ENCODE peak calls at places on chromosomes 5 and 9, in ten cellular contexts. M is fibroblast of the aortic adventitia, Y is foreskin fibroblast, C is progenitor cell of endocrine pancreas, X is PC-9, V is thoracic aorta, S is AG10803, K is ascending aorta, B is IMR-90, U is left ventricle myocardium inferior. Z is an unnamed sample.

GRCh38 chr5:18744990-18745590 is 1110.8 kb downstream of the TAF11L14 start:
- DNase-seq in U (no peak), Y (no peak), X (no peak), K (no peak), V (no peak), M (no peak), S (no peak), B (no peak), C (no peak), Z (no peak)

GRCh38 chr9:136764301-136764891 is at the start of gene LCN15:
- DNase-seq in C (no peak), S (no peak), Y (no peak), U (no peak), X (no peak), M (no peak), B (no peak), V (no peak), K (no peak), Z (no peak)

GRCh38 chr5:120609570-120609969 is 145.5 kb downstream of the PRR16 start:
- DNase-seq in U (no peak), K (no peak), M (peak; percentile 16), C (no peak), X (no peak), Y (no peak), S (no peak), B (peak; percentile 30), V (no peak), Z (no peak)

GRCh38 chr5:40909233-40909632 is at the start of gene C7:
- DNase-seq in V (no peak), Y (no peak), U (no peak), S (no peak), B (peak; percentile 19), K (no peak), X (no peak), M (peak; percentile 42), C (no peak), Z (no peak)

GRCh38 chr9:37903581-37903830 is 421 bp downstream of the SLC25A51 start:
- DNase-seq in Y (peak; percentile 24), B (no peak), K (peak; percentile 79), X (peak; percentile 38), U (no peak), V (no peak), S (no peak), C (no peak), M (no peak), Z (no peak)

GRCh38 chr9:36748322-36748899 is 175.7 kb downstream of the MELK start:
- DNase-seq in S (peak; percentile 27), K (no peak), B (peak; percentile 43), C (peak; percentile 73), U (peak; percentile 19), X (no peak), M (peak; percentile 62), V (no peak), Y (peak; percentile 26), Z (no peak)

GRCh38 chr5:166369326-166369725 is 1922.1 kb upstream of the WWC1 start:
- DNase-seq in C (no peak), U (no peak), X (no peak), M (no peak), Y (no peak), B (no peak), S (no peak), K (no peak), V (no peak), Z (no peak)

GRCh38 chr9:93058357-93059096 is at the start of gene SUSD3:
- DNase-seq in Y (no peak), C (peak; percentile 54), S (no peak), M (peak; percentile 9), X (peak; percentile 66), B (no peak), V (no peak), K (peak; percentile 87), U (peak; percentile 54), Z (peak; percentile 32)

GRCh38 chr9:126248680-126249079 is 77.9 kb upstream of the MVB12B start:
- DNase-seq in M (peak; percentile 78), X (peak; percentile 39), Y (peak; percentile 42), B (peak; percentile 91), V (no peak), S (peak; percentile 74), U (no peak), K (no peak), C (no peak), Z (no peak)

GRCh38 chr9:136047775-136048559 is 47.1 kb downstream of the NACC2 start:
- DNase-seq in M (no peak), V (no peak), Y (no peak), B (no peak), C (no peak), S (no peak), U (no peak), X (no peak), K (no peak), Z (no peak)

GRCh38 chr9:27457445-27457844 is 66.6 kb upstream of the IFNK start:
- DNase-seq in Y (no peak), M (no peak), S (no peak), K (no peak), U (peak; percentile 36), C (no peak), B (no peak), X (no peak), V (no peak), Z (no peak)

GRCh38 chr5:76402251-76402879 is 720 bp upstream of the IQGAP2 start:
- DNase-seq in X (peak; percentile 94), B (no peak), M (no peak), C (peak; percentile 12), U (peak; percentile 37), Y (no peak), K (peak; percentile 76), S (no peak), V (no peak), Z (no peak)

GRCh38 chr5:95864456-95864855 is 41.9 kb upstream of the GLRX start:
- DNase-seq in B (no peak), K (no peak), M (no peak), U (no peak), V (no peak), X (no peak), Y (no peak), C (no peak), S (no peak), Z (no peak)

GRCh38 chr9:33884856-33885701 is 68.1 kb downstream of the UBE2R2 start:
- DNase-seq in C (no peak), V (no peak), M (peak; percentile 83), S (peak; percentile 9), U (no peak), Y (no peak), K (no peak), B (peak; percentile 54), X (no peak), Z (no peak)

GRCh38 chr5:132372542-132372941 is 3.0 kb downstream of the SLC22A5 start:
- DNase-seq in M (no peak), S (no peak), V (no peak), U (no peak), K (no peak), C (no peak), Y (no peak), B (no peak), X (peak; percentile 44), Z (no peak)

DNA sequence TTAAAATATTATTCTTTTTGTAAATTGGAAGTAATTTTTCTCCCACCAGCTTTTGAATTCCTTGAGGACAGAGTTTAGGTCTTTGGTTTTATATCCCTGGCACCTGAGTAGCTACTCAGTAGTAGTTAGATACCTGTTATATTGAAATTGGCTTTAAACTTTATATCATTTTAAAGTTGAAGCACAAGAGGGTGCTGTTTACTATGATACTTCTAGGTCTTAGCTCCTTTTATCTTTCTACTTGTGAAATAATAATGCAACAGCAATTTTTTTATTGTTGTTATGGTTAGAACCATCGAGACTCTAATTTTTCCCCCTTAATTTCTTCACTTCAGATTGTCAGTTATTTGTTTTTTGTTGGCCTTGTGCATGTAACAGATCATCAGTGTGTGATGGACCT is 46.3 kb downstream of the AP3S1 start:
- DNase-seq in Y (no peak), B (peak; percentile 54), V (no peak), X (no peak), K (no peak), C (no peak), U (no peak), S (peak; percentile 45), M (peak; percentile 68), Z (no peak)
- TF ChIP-seq CTCF in Y (no peak), B (peak; percentile 54), V (no peak), X (peak; percentile 66), K (no peak), C (no peak), U (peak; percentile 30), S (peak; percentile 54), M (peak; percentile 18), Z (no peak)

DNA sequence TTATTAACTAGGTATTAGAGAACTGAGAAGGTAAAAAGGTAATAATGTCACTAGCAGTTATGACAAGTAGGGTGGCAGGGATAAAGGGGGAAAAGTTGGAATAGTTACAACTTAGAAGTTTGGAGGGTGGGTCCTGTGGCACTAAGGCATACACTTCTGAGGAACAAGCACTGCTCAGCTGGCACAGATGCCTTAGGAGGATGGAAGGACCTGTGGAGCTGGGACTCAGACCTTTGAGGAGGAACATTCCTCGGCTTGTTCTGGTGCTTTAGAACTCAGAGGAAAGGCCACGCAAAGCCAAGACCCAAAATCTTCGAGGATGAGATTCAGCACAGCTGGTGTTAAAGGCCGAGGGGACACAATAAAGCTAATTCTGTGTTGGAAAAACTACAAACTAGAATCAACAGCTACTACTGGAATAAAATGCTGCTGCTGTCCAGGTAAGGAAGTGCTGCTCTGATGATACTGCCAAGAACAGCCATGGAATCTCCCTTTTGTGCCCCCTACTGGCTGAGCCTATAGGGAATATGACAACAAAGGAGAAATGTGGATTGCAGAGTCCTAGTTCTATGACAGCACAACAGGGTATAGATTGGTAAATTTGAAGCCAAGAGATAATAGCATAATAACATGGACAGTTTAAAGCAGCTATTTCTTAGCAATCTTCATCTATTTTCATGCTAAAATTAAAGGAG is 126.7 kb downstream of the SLC25A46 start:
- DNase-seq in B (peak; percentile 41), C (peak; percentile 30), Y (no peak), M (peak; percentile 35), X (no peak), U (no peak), K (no peak), V (no peak), S (peak; percentile 2), Z (no peak)
- TF ChIP-seq CTCF in B (peak; percentile 55), C (peak; percentile 68), Y (peak; percentile 43), M (peak; percentile 52), X (peak; percentile 64), U (peak; percentile 47), K (no peak), V (no peak), S (peak; percentile 36), Z (no peak)

DNA sequence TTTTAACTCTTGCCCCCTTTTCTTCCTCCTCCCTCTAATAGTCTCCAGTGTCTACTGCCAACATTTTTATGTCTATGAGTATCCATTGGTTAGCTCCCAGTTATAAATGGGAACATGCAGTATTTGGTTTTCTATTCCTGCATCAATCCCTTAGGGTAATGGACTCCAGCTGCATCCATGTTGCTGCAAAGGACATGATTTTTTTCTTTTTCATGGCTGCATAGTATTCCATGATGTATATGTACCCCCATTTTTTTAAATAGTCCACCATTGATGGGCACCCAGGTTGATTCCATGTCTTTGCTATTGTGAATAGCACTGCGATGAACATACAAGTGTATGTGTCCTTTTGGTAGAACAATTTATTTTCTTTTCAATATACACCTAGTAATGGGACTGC is 993.7 kb downstream of the EFNA5 start:
- DNase-seq in Y (no peak), K (no peak), M (no peak), C (no peak), B (no peak), S (no peak), V (no peak), U (no peak), X (no peak), Z (no peak)
- TF ChIP-seq CTCF in Y (no peak), K (no peak), M (no peak), C (no peak), B (no peak), S (no peak), V (no peak), U (no peak), X (no peak), Z (no peak)

GRCh38 chr5:159104058-159104651 is 4.4 kb upstream of the EBF1 start:
- DNase-seq in M (no peak), C (no peak), U (no peak), X (no peak), S (peak; percentile 19), Y (peak; percentile 30), K (no peak), B (peak; percentile 21), V (no peak), Z (no peak)
- TF ChIP-seq CTCF in M (no peak), C (peak; percentile 56), U (peak; percentile 48), X (no peak), S (peak; percentile 32), Y (peak; percentile 21), K (no peak), B (peak; percentile 30), V (no peak), Z (no peak)